ENCODE peak calls at places on chromosomes 12 and 14, in seven cellular contexts. M is aorta, H is hypothalamus, F is fibroblast of mammary gland, P is T-cell, U is cortex of kidney, I is foreskin fibroblast. R is an unnamed sample.

GRCh38 chr12:86914716-86915115 is 658.5 kb upstream of the MGAT4C start:
- DNase-seq in M (no peak), H (no peak), F (peak; percentile 52), P (no peak), U (no peak), I (no peak), R (no peak)

GRCh38 chr12:96219700-96220206 is 25.6 kb downstream of the ELK3 start:
- DNase-seq in M (peak; percentile 59), H (no peak), F (peak; percentile 99), P (no peak), U (no peak), I (peak; percentile 96), R (no peak)

GRCh38 chr14:70666364-70666691 is 24.6 kb downstream of the TTC9 start:
- DNase-seq in M (no peak), H (no peak), F (no peak), P (no peak), U (no peak), I (no peak), R (no peak)

GRCh38 chr14:85279407-85279806 is 250.5 kb upstream of the FLRT2 start:
- DNase-seq in M (no peak), H (no peak), F (no peak), P (no peak), U (no peak), I (no peak), R (no peak)

GRCh38 chr14:29054119-29054518 is 287.5 kb downstream of the FOXG1 start:
- DNase-seq in M (no peak), H (no peak), F (no peak), P (no peak), U (no peak), I (no peak), R (no peak)

GRCh38 chr14:58620011-58620410 is 17.8 kb upstream of the DACT1 start:
- DNase-seq in M (no peak), H (no peak), F (no peak), P (no peak), U (no peak), I (no peak), R (no peak)

GRCh38 chr12:69099201-69099837 is 140.1 kb upstream of the CPSF6 start:
- DNase-seq in M (no peak), H (no peak), F (no peak), P (no peak), U (no peak), I (no peak), R (no peak)

GRCh38 chr12:1457901-1458300 is 136.5 kb downstream of the FBXL14 start:
- DNase-seq in M (peak; percentile 88), H (no peak), F (peak; percentile 64), P (no peak), U (no peak), I (peak; percentile 95), R (no peak)

GRCh38 chr12:21766403-21766802 is 8.1 kb downstream of the KCNJ8 start:
- DNase-seq in M (no peak), H (no peak), F (no peak), P (no peak), U (no peak), I (no peak), R (no peak)

GRCh38 chr12:114408881-114409795 is 3.2 kb upstream of the TBX5 start:
- DNase-seq in M (no peak), H (no peak), F (peak; percentile 75), P (no peak), U (no peak), I (no peak), R (no peak)